ENCODE peak calls at places on chromosomes 13 and 19, in six cellular contexts. J is cardiac fibroblast, E is mucosa of descending colon, I is skeletal muscle cell, S is aorta, Y is fibroblast of the aortic adventitia. U is an unnamed sample.

GRCh38 chr13:47000166-47000565 is 103.3 kb upstream of the HTR2A start:
- DNase-seq in Y (no peak), S (no peak), I (no peak), J (no peak), E (no peak), U (no peak)

GRCh38 chr13:29428310-29428991 is 167.0 kb downstream of the SLC7A1 start:
- DNase-seq in S (peak), E (no peak), Y (no peak), I (no peak), J (no peak), U (no peak)

GRCh38 chr13:79775830-79776229 is 294.9 kb downstream of the NDFIP2 start:
- DNase-seq in J (peak), E (no peak), Y (peak), I (peak), S (no peak), U (no peak)

GRCh38 chr19:536031-536880 is 4.7 kb downstream of the CDC34 start:
- DNase-seq in E (peak), Y (no peak), I (no peak), J (no peak), S (no peak), U (no peak)

GRCh38 chr13:40563350-40564125 is 102.9 kb downstream of the FOXO1 start:
- DNase-seq in Y (no peak), E (no peak), S (no peak), J (peak), I (no peak), U (no peak)

GRCh38 chr19:44890366-44891015 is 563 bp upstream of the TOMM40 start:
- DNase-seq in Y (peak), I (peak), J (peak), E (peak), S (peak), U (no peak)

GRCh38 chr13:32019612-32020233 is 11.9 kb upstream of the FRY start:
- DNase-seq in I (no peak), Y (peak), J (peak), E (no peak), S (no peak), U (no peak)

GRCh38 chr13:96525715-96526114 is 435.8 kb downstream of the HS6ST3 start:
- DNase-seq in E (no peak), Y (no peak), S (no peak), I (no peak), J (no peak), U (no peak)

GRCh38 chr13:97574926-97575325 is 141.0 kb downstream of the RAP2A start:
- DNase-seq in E (no peak), Y (peak), S (no peak), J (peak), I (no peak), U (no peak)

GRCh38 chr19:49555600-49556411 is 24.6 kb downstream of the NOSIP start:
- DNase-seq in J (peak), S (peak), Y (peak), I (no peak), E (peak), U (peak)

DNA sequence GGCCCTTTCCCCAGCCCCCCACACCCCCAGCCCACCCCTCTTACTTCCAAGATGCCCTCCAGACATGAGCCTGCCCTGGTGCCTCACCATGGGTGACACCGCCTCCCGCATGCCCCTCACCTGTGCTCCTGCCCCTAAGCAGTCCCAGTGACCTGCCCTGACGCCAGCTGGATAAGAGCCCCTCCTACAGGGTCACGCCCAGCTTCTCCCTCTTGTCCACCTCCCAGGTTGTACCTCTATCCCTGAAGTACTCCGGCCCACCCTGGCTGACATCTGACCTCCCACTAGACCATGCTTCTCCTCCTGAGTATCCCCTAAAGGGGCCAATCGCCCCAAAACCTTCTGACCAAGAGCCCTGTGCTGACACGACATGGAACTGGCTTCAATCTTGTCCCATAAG is 51.3 kb downstream of the COLGALT1 start:
- DNase-seq in S (no peak), I (no peak), J (no peak), E (no peak), Y (no peak), U (no peak)
- H3K4me3 ChIP-seq in S (no peak), I (no peak), J (no peak), E (no peak), Y (no peak), U (no peak)

DNA sequence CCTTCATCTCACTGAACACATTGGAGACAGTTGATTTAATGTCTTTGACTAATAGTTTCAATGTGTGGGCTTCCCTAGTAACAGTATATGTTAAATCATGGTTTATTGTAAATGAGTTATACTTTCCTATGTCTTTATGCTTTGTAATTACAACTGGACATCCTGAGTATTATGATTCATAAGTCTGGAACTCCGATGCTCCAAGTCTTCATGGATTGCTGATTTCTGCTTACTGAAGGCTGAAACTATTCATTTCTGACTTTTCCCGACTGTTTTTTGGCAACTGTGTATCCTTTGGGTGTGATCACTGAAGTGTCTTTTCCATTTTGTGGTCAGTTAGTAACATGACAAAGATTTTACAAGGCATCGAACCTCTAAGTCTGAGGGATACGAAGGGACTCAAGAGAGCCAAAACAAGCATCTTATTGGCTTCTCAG is 20.0 kb upstream of the CD70 start:
- DNase-seq in S (no peak), E (no peak), Y (peak), I (peak), J (peak), U (no peak)
- H3K4me3 ChIP-seq in S (no peak), E (no peak), Y (no peak), I (no peak), J (no peak), U (no peak)

GRCh38 chr19:39823693-39824092 is 10.3 kb downstream of the DYRK1B start:
- DNase-seq in I (no peak), J (no peak), Y (peak), S (no peak), E (no peak), U (no peak)

GRCh38 chr19:39825531-39826076 is 8.4 kb downstream of the DYRK1B start:
- DNase-seq in S (no peak), I (no peak), E (peak), J (no peak), Y (no peak), U (no peak)

GRCh38 chr19:39826311-39826945 is 7.5 kb downstream of the DYRK1B start:
- DNase-seq in Y (no peak), S (no peak), I (no peak), E (no peak), J (no peak), U (no peak)

GRCh38 chr19:39824143-39825092 is 9.5 kb downstream of the DYRK1B start:
- DNase-seq in I (peak), Y (peak), S (peak), J (peak), E (peak), U (peak)

GRCh38 chr19:39825093-39825463 is 8.9 kb downstream of the DYRK1B start:
- DNase-seq in E (no peak), S (no peak), I (no peak), Y (no peak), J (no peak), U (no peak)
- H3K4me3 ChIP-seq in E (no peak), S (no peak), I (no peak), Y (no peak), J (no peak), U (peak)

GRCh38 chr19:6721113-6721474 is 644 bp upstream of the C3 start:
- DNase-seq in Y (no peak), I (no peak), E (no peak), J (no peak), S (no peak), U (no peak)
- H3K4me3 ChIP-seq in Y (no peak), I (no peak), E (no peak), J (no peak), S (no peak), U (no peak)